ENCODE peak calls at places on chromosomes 7 and 10, in seven cellular contexts. V is NAMALWA; F is anterior cingulate cortex; C is endothelial cell; K is GM12891; M is GM12865; T is stimulated activated CD8-positive, alpha-beta memory T cell treated with anti-CD3 and anti-CD28 coated beads, Interleukin-2, amount 100 ng/mL, for 48 hours. G is an unnamed sample.

GRCh38 chr7:127718325-127718724 is 66.3 kb downstream of the SND1 start:
- DNase-seq in V (no peak), F (peak; percentile 31), C (no peak), K (no peak), M (no peak), T (no peak), G (no peak)

GRCh38 chr7:1236831-1237701 is 4.4 kb downstream of the UNCX start:
- DNase-seq in V (no peak), F (no peak), C (no peak), K (no peak), M (no peak), T (no peak), G (no peak)

GRCh38 chr7:1922071-1922869 is 252.2 kb downstream of the ELFN1 start:
- DNase-seq in V (peak; percentile 50), F (no peak), C (no peak), K (no peak), M (no peak), T (peak; percentile 42), G (no peak)

GRCh38 chr10:3874988-3875841 is 90.2 kb upstream of the KLF6 start:
- DNase-seq in V (peak; percentile 64), F (no peak), C (no peak), K (no peak), M (peak; percentile 89), T (no peak), G (no peak)

GRCh38 chr10:61974611-61975010 is 73.1 kb downstream of the ARID5B start:
- DNase-seq in V (peak; percentile 82), F (no peak), C (no peak), K (no peak), M (peak; percentile 77), T (no peak), G (peak; percentile 73)

GRCh38 chr10:24344279-24344678 is 135.3 kb downstream of the KIAA1217 start:
- DNase-seq in V (no peak), F (no peak), C (no peak), K (no peak), M (no peak), T (no peak), G (no peak)

GRCh38 chr7:102024005-102024768 is 206.8 kb downstream of the CUX1 start:
- DNase-seq in V (no peak), F (no peak), C (no peak), K (no peak), M (no peak), T (no peak), G (no peak)

GRCh38 chr7:27147211-27148030 is at the start of gene HOXA6:
- DNase-seq in V (no peak), F (no peak), C (no peak), K (no peak), M (no peak), T (no peak), G (no peak)

GRCh38 chr7:81769891-81770818 is at the start of gene HGF:
- DNase-seq in V (no peak), F (peak; percentile 18), C (no peak), K (no peak), M (no peak), T (no peak), G (peak; percentile 59)

GRCh38 chr10:12448729-12449391 is 99.5 kb downstream of the CAMK1D start:
- DNase-seq in V (peak; percentile 46), F (no peak), C (no peak), K (peak; percentile 38), M (peak; percentile 84), T (peak; percentile 50), G (peak; percentile 78)

GRCh38 chr10:92573798-92574544 is at the start of gene IDE:
- DNase-seq in V (peak; percentile 90), F (peak; percentile 85), C (peak; percentile 89), K (peak; percentile 80), M (peak; percentile 95), T (peak; percentile 72), G (peak; percentile 94)

GRCh38 chr10:17562572-17562971 is 54.6 kb downstream of the HACD1 start:
- DNase-seq in V (no peak), F (no peak), C (no peak), K (no peak), M (no peak), T (no peak), G (no peak)

GRCh38 chr7:158084555-158084954 is 503.1 kb downstream of the PTPRN2 start:
- DNase-seq in V (no peak), F (no peak), C (no peak), K (no peak), M (no peak), T (no peak), G (no peak)

GRCh38 chr10:123083811-123084210 is 52.0 kb upstream of the HMX3 start:
- DNase-seq in V (no peak), F (no peak), C (no peak), K (no peak), M (no peak), T (no peak), G (no peak)

GRCh38 chr10:132076578-132077081 is 10.9 kb downstream of the JAKMIP3 start:
- DNase-seq in V (no peak), F (no peak), C (no peak), K (no peak), M (no peak), T (no peak), G (no peak)

GRCh38 chr7:104206841-104207240 is 972 bp downstream of the ORC5 start:
- DNase-seq in V (peak; percentile 39), F (no peak), C (no peak), K (no peak), M (peak; percentile 16), T (no peak), G (peak; percentile 66)

GRCh38 chr10:26214004-26214403 is 2.6 kb upstream of the GAD2 start:
- DNase-seq in V (no peak), F (no peak), C (no peak), K (no peak), M (no peak), T (no peak), G (no peak)

GRCh38 chr10:34814228-34815173 is 595 bp downstream of the PARD3 start:
- DNase-seq in V (no peak), F (peak; percentile 6), C (peak; percentile 57), K (peak; percentile 53), M (no peak), T (no peak), G (no peak)

GRCh38 chr7:150405584-150406310 is 26.6 kb downstream of the ZNF775 start:
- DNase-seq in V (peak; percentile 91), F (peak; percentile 67), C (peak; percentile 53), K (no peak), M (peak; percentile 59), T (peak; percentile 16), G (peak; percentile 94)

GRCh38 chr7:105826143-105826542 is 50.3 kb downstream of the ATXN7L1 start:
- DNase-seq in V (no peak), F (no peak), C (no peak), K (no peak), M (no peak), T (no peak), G (no peak)

GRCh38 chr10:55629792-55630490 is 731.1 kb downstream of the ZWINT start:
- DNase-seq in V (no peak), F (peak; percentile 7), C (peak; percentile 66), K (no peak), M (no peak), T (no peak), G (peak; percentile 88)

GRCh38 chr7:125675628-125676027 is 746.0 kb upstream of the POT1 start:
- DNase-seq in V (no peak), F (no peak), C (no peak), K (no peak), M (no peak), T (no peak), G (peak; percentile 72)

GRCh38 chr7:151132461-151133205 is 34.9 kb downstream of the GBX1 start:
- DNase-seq in V (no peak), F (no peak), C (no peak), K (no peak), M (no peak), T (no peak), G (no peak)

GRCh38 chr10:120336910-120337540 is 120.0 kb upstream of the PLPP4 start:
- DNase-seq in V (peak; percentile 71), F (peak; percentile 1), C (peak; percentile 73), K (peak; percentile 4), M (peak; percentile 62), T (peak; percentile 28), G (peak; percentile 73)

GRCh38 chr7:4631664-4632171 is 50.4 kb upstream of the FOXK1 start:
- DNase-seq in V (no peak), F (peak; percentile 80), C (peak; percentile 8), K (no peak), M (no peak), T (no peak), G (peak; percentile 63)

GRCh38 chr7:28536259-28536658 is 123.9 kb downstream of the CREB5 start:
- DNase-seq in V (no peak), F (no peak), C (peak; percentile 9), K (no peak), M (no peak), T (no peak), G (no peak)

GRCh38 chr10:10294801-10295515 is 722.7 kb upstream of the CELF2 start:
- DNase-seq in V (no peak), F (peak; percentile 60), C (no peak), K (no peak), M (no peak), T (no peak), G (no peak)

GRCh38 chr7:96910484-96910883 is 94.9 kb upstream of the DLX6 start:
- DNase-seq in V (no peak), F (no peak), C (no peak), K (no peak), M (no peak), T (no peak), G (no peak)

GRCh38 chr10:29736325-29737208 is 101.8 kb upstream of the SVIL start:
- DNase-seq in V (no peak), F (no peak), C (peak; percentile 73), K (peak; percentile 29), M (no peak), T (peak; percentile 15), G (no peak)

GRCh38 chr10:103653581-103654020 is 160.1 kb downstream of the NEURL1 start:
- DNase-seq in V (no peak), F (no peak), C (no peak), K (no peak), M (no peak), T (no peak), G (no peak)

GRCh38 chr10:89119651-89120050 is 87.5 kb downstream of the CH25H start:
- DNase-seq in V (no peak), F (no peak), C (no peak), K (no peak), M (no peak), T (no peak), G (no peak)

GRCh38 chr10:60139798-60140566 is 233.6 kb upstream of the CCDC6 start:
- DNase-seq in V (no peak), F (no peak), C (no peak), K (no peak), M (no peak), T (no peak), G (no peak)

GRCh38 chr10:116779076-116779687 is 36.8 kb upstream of the HSPA12A start:
- DNase-seq in V (no peak), F (no peak), C (no peak), K (no peak), M (no peak), T (no peak), G (no peak)

GRCh38 chr7:149799397-149800168 is 26.2 kb upstream of the ZNF467 start:
- DNase-seq in V (peak; percentile 72), F (peak; percentile 7), C (peak; percentile 69), K (peak; percentile 80), M (peak; percentile 48), T (peak; percentile 27), G (peak; percentile 30)

GRCh38 chr7:100215895-100216294 is 3.9 kb upstream of the PVRIG start:
- DNase-seq in V (no peak), F (no peak), C (no peak), K (no peak), M (no peak), T (no peak), G (no peak)

GRCh38 chr7:113891828-113892227 is 27.0 kb downstream of the PPP1R3A start:
- DNase-seq in V (no peak), F (no peak), C (no peak), K (no peak), M (no peak), T (no peak), G (no peak)

G was measured in OCI-M1.